ENCODE peak calls at places on chromosomes 5 and 9, in nine cellular contexts. One of them, this sample, is unnamed.

GRCh38 chr9:99778308-99778707 is 43.4 kb upstream of the NR4A3 start:
- DNase-seq in AG09309: peak; percentile 51
- DNase-seq in coronary artery: no peak
- DNase-seq in A673: peak; percentile 27
- DNase-seq in cardiac fibroblast: peak; percentile 31
- DNase-seq in endothelial cell of umbilical vein: peak; percentile 13
- DNase-seq in fibroblast of lung: peak; percentile 68
- DNase-seq in A549: peak; percentile 27
- DNase-seq in neural progenitor cell: no peak
- DNase-seq in this sample: peak; percentile 76

GRCh38 chr9:119318371-119318770 is 50.9 kb downstream of the BRINP1 start:
- DNase-seq in AG09309: no peak
- DNase-seq in coronary artery: no peak
- DNase-seq in A673: no peak
- DNase-seq in cardiac fibroblast: no peak
- DNase-seq in endothelial cell of umbilical vein: no peak
- DNase-seq in fibroblast of lung: no peak
- DNase-seq in A549: no peak
- DNase-seq in neural progenitor cell: peak; percentile 26
- DNase-seq in this sample: no peak

GRCh38 chr9:137421838-137422667 is 909 bp downstream of the EXD3 start:
- DNase-seq in AG09309: no peak
- DNase-seq in coronary artery: no peak
- DNase-seq in A673: no peak
- DNase-seq in cardiac fibroblast: no peak
- DNase-seq in endothelial cell of umbilical vein: no peak
- DNase-seq in fibroblast of lung: no peak
- DNase-seq in A549: no peak
- DNase-seq in neural progenitor cell: no peak
- DNase-seq in this sample: no peak

GRCh38 chr5:144710620-144711019 is 539.9 kb downstream of the KCTD16 start:
- DNase-seq in AG09309: no peak
- DNase-seq in coronary artery: no peak
- DNase-seq in A673: no peak
- DNase-seq in cardiac fibroblast: no peak
- DNase-seq in endothelial cell of umbilical vein: no peak
- DNase-seq in fibroblast of lung: no peak
- DNase-seq in A549: no peak
- DNase-seq in neural progenitor cell: no peak
- DNase-seq in this sample: no peak

GRCh38 chr5:137296213-137296702 is 202.9 kb downstream of the SPOCK1 start:
- DNase-seq in AG09309: no peak
- DNase-seq in coronary artery: no peak
- DNase-seq in A673: no peak
- DNase-seq in cardiac fibroblast: no peak
- DNase-seq in endothelial cell of umbilical vein: no peak
- DNase-seq in fibroblast of lung: no peak
- DNase-seq in A549: no peak
- DNase-seq in neural progenitor cell: peak; percentile 65
- DNase-seq in this sample: peak; percentile 67

GRCh38 chr5:109649371-109649770 is 40.4 kb upstream of the MAN2A1 start:
- DNase-seq in AG09309: no peak
- DNase-seq in coronary artery: no peak
- DNase-seq in A673: peak; percentile 42
- DNase-seq in cardiac fibroblast: no peak
- DNase-seq in endothelial cell of umbilical vein: no peak
- DNase-seq in fibroblast of lung: no peak
- DNase-seq in A549: no peak
- DNase-seq in neural progenitor cell: peak; percentile 19
- DNase-seq in this sample: no peak

GRCh38 chr9:18673179-18673578 is 199.2 kb downstream of the ADAMTSL1 start:
- DNase-seq in AG09309: no peak
- DNase-seq in coronary artery: no peak
- DNase-seq in A673: no peak
- DNase-seq in cardiac fibroblast: no peak
- DNase-seq in endothelial cell of umbilical vein: peak; percentile 57
- DNase-seq in fibroblast of lung: no peak
- DNase-seq in A549: no peak
- DNase-seq in neural progenitor cell: no peak
- DNase-seq in this sample: no peak

GRCh38 chr9:68577778-68578591 is 37.3 kb upstream of the TMEM252 start:
- DNase-seq in AG09309: no peak
- DNase-seq in coronary artery: no peak
- DNase-seq in A673: no peak
- DNase-seq in cardiac fibroblast: no peak
- DNase-seq in endothelial cell of umbilical vein: no peak
- DNase-seq in fibroblast of lung: no peak
- DNase-seq in A549: no peak
- DNase-seq in neural progenitor cell: no peak
- DNase-seq in this sample: no peak

GRCh38 chr5:112467467-112467866 is 48.4 kb upstream of the EPB41L4A start:
- DNase-seq in AG09309: no peak
- DNase-seq in coronary artery: no peak
- DNase-seq in A673: no peak
- DNase-seq in cardiac fibroblast: no peak
- DNase-seq in endothelial cell of umbilical vein: no peak
- DNase-seq in fibroblast of lung: no peak
- DNase-seq in A549: no peak
- DNase-seq in neural progenitor cell: no peak
- DNase-seq in this sample: no peak

GRCh38 chr5:180130876-180131740 is 59.5 kb upstream of the RNF130 start:
- DNase-seq in AG09309: no peak
- DNase-seq in coronary artery: peak; percentile 72
- DNase-seq in A673: no peak
- DNase-seq in cardiac fibroblast: no peak
- DNase-seq in endothelial cell of umbilical vein: no peak
- DNase-seq in fibroblast of lung: no peak
- DNase-seq in A549: no peak
- DNase-seq in neural progenitor cell: no peak
- DNase-seq in this sample: no peak

GRCh38 chr5:39423331-39423751 is 1.4 kb downstream of the DAB2 start:
- DNase-seq in AG09309: no peak
- DNase-seq in coronary artery: no peak
- DNase-seq in A673: no peak
- DNase-seq in cardiac fibroblast: no peak
- DNase-seq in endothelial cell of umbilical vein: peak; percentile 53
- DNase-seq in fibroblast of lung: no peak
- DNase-seq in A549: peak; percentile 28
- DNase-seq in neural progenitor cell: peak; percentile 41
- DNase-seq in this sample: no peak

GRCh38 chr5:60161340-60161934 is 267.9 kb upstream of the PDE4D start:
- DNase-seq in AG09309: no peak
- DNase-seq in coronary artery: no peak
- DNase-seq in A673: peak; percentile 59
- DNase-seq in cardiac fibroblast: peak; percentile 48
- DNase-seq in endothelial cell of umbilical vein: peak; percentile 28
- DNase-seq in fibroblast of lung: peak; percentile 48
- DNase-seq in A549: peak; percentile 45
- DNase-seq in neural progenitor cell: peak; percentile 45
- DNase-seq in this sample: no peak

GRCh38 chr5:88727705-88728313 is 155.2 kb downstream of the MEF2C start:
- DNase-seq in AG09309: no peak
- DNase-seq in coronary artery: no peak
- DNase-seq in A673: peak; percentile 41
- DNase-seq in cardiac fibroblast: peak; percentile 50
- DNase-seq in endothelial cell of umbilical vein: peak; percentile 37
- DNase-seq in fibroblast of lung: peak; percentile 53
- DNase-seq in A549: peak; percentile 23
- DNase-seq in neural progenitor cell: peak; percentile 39
- DNase-seq in this sample: peak; percentile 16

GRCh38 chr9:38373679-38374078 is 18.8 kb upstream of the ALDH1B1 start:
- DNase-seq in AG09309: no peak
- DNase-seq in coronary artery: no peak
- DNase-seq in A673: no peak
- DNase-seq in cardiac fibroblast: no peak
- DNase-seq in endothelial cell of umbilical vein: no peak
- DNase-seq in fibroblast of lung: no peak
- DNase-seq in A549: no peak
- DNase-seq in neural progenitor cell: no peak
- DNase-seq in this sample: no peak

GRCh38 chr9:38368731-38369130 is 23.8 kb upstream of the ALDH1B1 start:
- DNase-seq in AG09309: no peak
- DNase-seq in coronary artery: no peak
- DNase-seq in A673: no peak
- DNase-seq in cardiac fibroblast: no peak
- DNase-seq in endothelial cell of umbilical vein: no peak
- DNase-seq in fibroblast of lung: no peak
- DNase-seq in A549: no peak
- DNase-seq in neural progenitor cell: no peak
- DNase-seq in this sample: no peak

GRCh38 chr9:38370231-38370630 is 22.3 kb upstream of the ALDH1B1 start:
- DNase-seq in AG09309: no peak
- DNase-seq in coronary artery: no peak
- DNase-seq in A673: no peak
- DNase-seq in cardiac fibroblast: no peak
- DNase-seq in endothelial cell of umbilical vein: no peak
- DNase-seq in fibroblast of lung: no peak
- DNase-seq in A549: no peak
- DNase-seq in neural progenitor cell: no peak
- DNase-seq in this sample: no peak

GRCh38 chr9:38372685-38373619 is 19.6 kb upstream of the ALDH1B1 start:
- DNase-seq in AG09309: no peak
- DNase-seq in coronary artery: peak; percentile 49
- DNase-seq in A673: no peak
- DNase-seq in cardiac fibroblast: no peak
- DNase-seq in endothelial cell of umbilical vein: no peak
- DNase-seq in fibroblast of lung: no peak
- DNase-seq in A549: no peak
- DNase-seq in neural progenitor cell: no peak
- DNase-seq in this sample: no peak

GRCh38 chr9:38371495-38371894 is 21.0 kb upstream of the ALDH1B1 start:
- DNase-seq in AG09309: no peak
- DNase-seq in coronary artery: no peak
- DNase-seq in A673: no peak
- DNase-seq in cardiac fibroblast: peak; percentile 19
- DNase-seq in endothelial cell of umbilical vein: no peak
- DNase-seq in fibroblast of lung: peak; percentile 11
- DNase-seq in A549: peak; percentile 71
- DNase-seq in neural progenitor cell: peak; percentile 21
- DNase-seq in this sample: no peak
- TF ChIP-seq CTCF in AG09309: peak; percentile 34
- TF ChIP-seq CTCF in coronary artery: peak; percentile 31
- TF ChIP-seq CTCF in A673: no peak
- TF ChIP-seq CTCF in cardiac fibroblast: no peak
- TF ChIP-seq CTCF in endothelial cell of umbilical vein: no peak
- TF ChIP-seq CTCF in fibroblast of lung: no peak
- TF ChIP-seq CTCF in A549: peak; percentile 65
- TF ChIP-seq CTCF in neural progenitor cell: no peak
- TF ChIP-seq CTCF in this sample: no peak

GRCh38 chr9:35619800-35620158 is 1.6 kb upstream of the CD72 start:
- DNase-seq in AG09309: no peak
- DNase-seq in coronary artery: no peak
- DNase-seq in A673: no peak
- DNase-seq in cardiac fibroblast: no peak
- DNase-seq in endothelial cell of umbilical vein: no peak
- DNase-seq in fibroblast of lung: no peak
- DNase-seq in A549: no peak
- DNase-seq in neural progenitor cell: no peak
- DNase-seq in this sample: no peak

GRCh38 chr9:35618325-35618727 is at the start of gene CD72:
- DNase-seq in AG09309: no peak
- DNase-seq in coronary artery: peak; percentile 69
- DNase-seq in A673: no peak
- DNase-seq in cardiac fibroblast: no peak
- DNase-seq in endothelial cell of umbilical vein: no peak
- DNase-seq in fibroblast of lung: no peak
- DNase-seq in A549: no peak
- DNase-seq in neural progenitor cell: peak; percentile 50
- DNase-seq in this sample: no peak

GRCh38 chr9:35616681-35617459 is 1.3 kb downstream of the CD72 start:
- DNase-seq in AG09309: peak; percentile 7
- DNase-seq in coronary artery: peak; percentile 84
- DNase-seq in A673: no peak
- DNase-seq in cardiac fibroblast: peak; percentile 63
- DNase-seq in endothelial cell of umbilical vein: peak; percentile 27
- DNase-seq in fibroblast of lung: peak; percentile 61
- DNase-seq in A549: no peak
- DNase-seq in neural progenitor cell: peak; percentile 51
- DNase-seq in this sample: no peak

GRCh38 chr9:35617548-35617947 is 665 bp downstream of the CD72 start:
- DNase-seq in AG09309: no peak
- DNase-seq in coronary artery: peak; percentile 53
- DNase-seq in A673: no peak
- DNase-seq in cardiac fibroblast: no peak
- DNase-seq in endothelial cell of umbilical vein: no peak
- DNase-seq in fibroblast of lung: no peak
- DNase-seq in A549: no peak
- DNase-seq in neural progenitor cell: no peak
- DNase-seq in this sample: no peak

GRCh38 chr9:35618854-35619799 is 914 bp upstream of the CD72 start:
- DNase-seq in AG09309: no peak
- DNase-seq in coronary artery: no peak
- DNase-seq in A673: no peak
- DNase-seq in cardiac fibroblast: peak; percentile 6
- DNase-seq in endothelial cell of umbilical vein: no peak
- DNase-seq in fibroblast of lung: peak; percentile 51
- DNase-seq in A549: no peak
- DNase-seq in neural progenitor cell: no peak
- DNase-seq in this sample: no peak
- H3K4me3 ChIP-seq in AG09309: no peak overlapping the region
- H3K4me3 ChIP-seq in coronary artery: no peak overlapping the region
- H3K4me3 ChIP-seq in A673: no peak overlapping the region
- H3K4me3 ChIP-seq in cardiac fibroblast: no peak overlapping the region
- H3K4me3 ChIP-seq in endothelial cell of umbilical vein: no peak overlapping the region
- H3K4me3 ChIP-seq in fibroblast of lung: no peak overlapping the region
- H3K4me3 ChIP-seq in A549: no peak overlapping the region
- H3K4me3 ChIP-seq in neural progenitor cell: no peak overlapping the region
- H3K4me3 ChIP-seq in this sample: no peak overlapping the region

GRCh38 chr5:141234109-141234508 is 11.0 kb downstream of the PCDHB14 start:
- DNase-seq in AG09309: no peak
- DNase-seq in coronary artery: no peak
- DNase-seq in A673: no peak
- DNase-seq in cardiac fibroblast: peak; percentile 31
- DNase-seq in endothelial cell of umbilical vein: peak; percentile 20
- DNase-seq in fibroblast of lung: peak; percentile 4
- DNase-seq in A549: no peak
- DNase-seq in neural progenitor cell: no peak
- DNase-seq in this sample: no peak
- TF ChIP-seq CTCF in AG09309: peak; percentile 50
- TF ChIP-seq CTCF in coronary artery: no peak
- TF ChIP-seq CTCF in A673: peak; percentile 46
- TF ChIP-seq CTCF in cardiac fibroblast: peak; percentile 13
- TF ChIP-seq CTCF in endothelial cell of umbilical vein: no peak
- TF ChIP-seq CTCF in fibroblast of lung: peak; percentile 11
- TF ChIP-seq CTCF in A549: no peak
- TF ChIP-seq CTCF in neural progenitor cell: peak; percentile 11
- TF ChIP-seq CTCF in this sample: no peak

DNA sequence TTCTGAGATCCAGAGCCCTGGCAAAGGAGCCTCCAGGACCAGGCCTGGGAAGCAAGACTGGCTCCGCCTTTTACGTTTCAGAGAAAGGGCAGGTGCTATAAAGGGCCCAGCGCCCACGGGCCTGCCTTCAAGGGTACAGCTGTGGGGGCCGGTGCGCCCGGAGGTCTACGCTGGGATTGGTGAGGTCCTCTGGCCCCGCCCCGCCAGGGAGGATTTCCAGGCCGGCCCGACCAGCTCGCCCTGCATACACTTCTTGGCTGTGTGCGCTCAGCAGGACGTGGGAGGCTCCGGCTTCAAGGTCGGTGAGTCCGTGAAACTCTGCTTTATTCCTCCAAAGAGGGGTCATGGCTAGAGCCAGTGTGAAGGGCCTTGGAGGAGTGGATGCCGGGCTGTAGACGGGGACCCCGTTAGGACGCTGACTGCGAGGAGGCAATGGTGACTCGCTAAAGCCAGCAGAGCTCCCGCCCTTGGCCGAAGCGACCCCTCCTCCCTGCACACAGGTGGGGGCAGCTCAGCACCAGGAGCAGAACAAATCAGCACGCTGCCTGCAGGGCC is at the start of gene CKMT2:
- DNase-seq in AG09309: no peak
- DNase-seq in coronary artery: peak; percentile 83
- DNase-seq in A673: no peak
- DNase-seq in cardiac fibroblast: peak; percentile 58
- DNase-seq in endothelial cell of umbilical vein: peak; percentile 50
- DNase-seq in fibroblast of lung: peak; percentile 34
- DNase-seq in A549: no peak
- DNase-seq in neural progenitor cell: peak; percentile 67
- DNase-seq in this sample: no peak
- H3K4me3 ChIP-seq in AG09309: no peak within 1 kb of the TSS
- H3K4me3 ChIP-seq in coronary artery: peak within 1 kb of the TSS; percentile 67
- H3K4me3 ChIP-seq in A673: no peak within 1 kb of the TSS
- H3K4me3 ChIP-seq in cardiac fibroblast: peak within 1 kb of the TSS; percentile 9
- H3K4me3 ChIP-seq in endothelial cell of umbilical vein: peak within 1 kb of the TSS; percentile 2
- H3K4me3 ChIP-seq in fibroblast of lung: peak within 1 kb of the TSS; percentile 49
- H3K4me3 ChIP-seq in A549: no peak within 1 kb of the TSS
- H3K4me3 ChIP-seq in neural progenitor cell: peak within 1 kb of the TSS; percentile 56
- H3K4me3 ChIP-seq in this sample: peak within 1 kb of the TSS; percentile 16

This sample was measured in astrocyte of the cerebellum.